ENCODE peak calls at places on chromosome 14, in ten cellular contexts. One of them, this sample, is unnamed.

GRCh38 chr14:54465654-54466053 is 23.1 kb downstream of the GMFB start:
- DNase-seq in adipocyte: no peak
- DNase-seq in AG10803: no peak
- DNase-seq in NCI-H510A treated with DMSO at 0.1 percent for 48 hours: no peak
- DNase-seq in hippocampal formation: no peak
- DNase-seq in Peyer's patch: no peak
- DNase-seq in progenitor cell of endocrine pancreas: no peak
- DNase-seq in C1 segment of cervical spinal cord: no peak
- DNase-seq in T follicular helper cell: no peak
- DNase-seq in NCI-H2107: no peak
- DNase-seq in this sample: no peak

GRCh38 chr14:105064721-105065143 is 498 bp downstream of the GPR132 start:
- DNase-seq in adipocyte: no peak
- DNase-seq in AG10803: no peak
- DNase-seq in NCI-H510A treated with DMSO at 0.1 percent for 48 hours: no peak
- DNase-seq in hippocampal formation: no peak
- DNase-seq in Peyer's patch: peak; percentile 76
- DNase-seq in progenitor cell of endocrine pancreas: no peak
- DNase-seq in C1 segment of cervical spinal cord: peak; percentile 41
- DNase-seq in T follicular helper cell: no peak
- DNase-seq in NCI-H2107: no peak
- DNase-seq in this sample: no peak

GRCh38 chr14:63909984-63910383 is 57.2 kb downstream of the SYNE2 start:
- DNase-seq in adipocyte: peak; percentile 58
- DNase-seq in AG10803: no peak
- DNase-seq in NCI-H510A treated with DMSO at 0.1 percent for 48 hours: no peak
- DNase-seq in hippocampal formation: no peak
- DNase-seq in Peyer's patch: no peak
- DNase-seq in progenitor cell of endocrine pancreas: no peak
- DNase-seq in C1 segment of cervical spinal cord: no peak
- DNase-seq in T follicular helper cell: no peak
- DNase-seq in NCI-H2107: no peak
- DNase-seq in this sample: no peak

GRCh38 chr14:95431199-95432145 is 85.0 kb downstream of the SYNE3 start:
- DNase-seq in adipocyte: peak; percentile 56
- DNase-seq in AG10803: peak; percentile 12
- DNase-seq in NCI-H510A treated with DMSO at 0.1 percent for 48 hours: no peak
- DNase-seq in hippocampal formation: peak; percentile 2
- DNase-seq in Peyer's patch: no peak
- DNase-seq in progenitor cell of endocrine pancreas: no peak
- DNase-seq in C1 segment of cervical spinal cord: no peak
- DNase-seq in T follicular helper cell: no peak
- DNase-seq in NCI-H2107: no peak
- DNase-seq in this sample: peak; percentile 23

GRCh38 chr14:83467811-83468210 is 1934.2 kb upstream of the SEL1L start:
- DNase-seq in adipocyte: peak; percentile 66
- DNase-seq in AG10803: peak; percentile 42
- DNase-seq in NCI-H510A treated with DMSO at 0.1 percent for 48 hours: no peak
- DNase-seq in hippocampal formation: no peak
- DNase-seq in Peyer's patch: no peak
- DNase-seq in progenitor cell of endocrine pancreas: no peak
- DNase-seq in C1 segment of cervical spinal cord: no peak
- DNase-seq in T follicular helper cell: no peak
- DNase-seq in NCI-H2107: no peak
- DNase-seq in this sample: peak; percentile 7

GRCh38 chr14:24387014-24387355 is 11.8 kb upstream of the NYNRIN start:
- DNase-seq in adipocyte: no peak
- DNase-seq in AG10803: no peak
- DNase-seq in NCI-H510A treated with DMSO at 0.1 percent for 48 hours: no peak
- DNase-seq in hippocampal formation: no peak
- DNase-seq in Peyer's patch: no peak
- DNase-seq in progenitor cell of endocrine pancreas: no peak
- DNase-seq in C1 segment of cervical spinal cord: no peak
- DNase-seq in T follicular helper cell: no peak
- DNase-seq in NCI-H2107: no peak
- DNase-seq in this sample: no peak

GRCh38 chr14:22190411-22191191 is 398.4 kb downstream of the DAD1 start:
- DNase-seq in adipocyte: no peak
- DNase-seq in AG10803: no peak
- DNase-seq in NCI-H510A treated with DMSO at 0.1 percent for 48 hours: no peak
- DNase-seq in hippocampal formation: no peak
- DNase-seq in Peyer's patch: no peak
- DNase-seq in progenitor cell of endocrine pancreas: no peak
- DNase-seq in C1 segment of cervical spinal cord: no peak
- DNase-seq in T follicular helper cell: no peak
- DNase-seq in NCI-H2107: no peak
- DNase-seq in this sample: peak; percentile 88

GRCh38 chr14:49966304-49966809 is 73.5 kb downstream of the ARF6 start:
- DNase-seq in adipocyte: peak; percentile 64
- DNase-seq in AG10803: peak; percentile 74
- DNase-seq in NCI-H510A treated with DMSO at 0.1 percent for 48 hours: no peak
- DNase-seq in hippocampal formation: no peak
- DNase-seq in Peyer's patch: no peak
- DNase-seq in progenitor cell of endocrine pancreas: peak; percentile 41
- DNase-seq in C1 segment of cervical spinal cord: no peak
- DNase-seq in T follicular helper cell: no peak
- DNase-seq in NCI-H2107: no peak
- DNase-seq in this sample: peak; percentile 47

GRCh38 chr14:70744631-70745030 is 64.7 kb downstream of the MAP3K9 start:
- DNase-seq in adipocyte: no peak
- DNase-seq in AG10803: no peak
- DNase-seq in NCI-H510A treated with DMSO at 0.1 percent for 48 hours: no peak
- DNase-seq in hippocampal formation: no peak
- DNase-seq in Peyer's patch: no peak
- DNase-seq in progenitor cell of endocrine pancreas: no peak
- DNase-seq in C1 segment of cervical spinal cord: no peak
- DNase-seq in T follicular helper cell: no peak
- DNase-seq in NCI-H2107: no peak
- DNase-seq in this sample: no peak

GRCh38 chr14:85439696-85440328 is 90.1 kb upstream of the FLRT2 start:
- DNase-seq in adipocyte: peak; percentile 36
- DNase-seq in AG10803: peak; percentile 94
- DNase-seq in NCI-H510A treated with DMSO at 0.1 percent for 48 hours: no peak
- DNase-seq in hippocampal formation: no peak
- DNase-seq in Peyer's patch: no peak
- DNase-seq in progenitor cell of endocrine pancreas: no peak
- DNase-seq in C1 segment of cervical spinal cord: no peak
- DNase-seq in T follicular helper cell: no peak
- DNase-seq in NCI-H2107: no peak
- DNase-seq in this sample: no peak

GRCh38 chr14:36683083-36683724 is 21.5 kb downstream of the PAX9 start:
- DNase-seq in adipocyte: no peak
- DNase-seq in AG10803: no peak
- DNase-seq in NCI-H510A treated with DMSO at 0.1 percent for 48 hours: peak; percentile 87
- DNase-seq in hippocampal formation: no peak
- DNase-seq in Peyer's patch: no peak
- DNase-seq in progenitor cell of endocrine pancreas: no peak
- DNase-seq in C1 segment of cervical spinal cord: no peak
- DNase-seq in T follicular helper cell: no peak
- DNase-seq in NCI-H2107: peak; percentile 61
- DNase-seq in this sample: no peak

GRCh38 chr14:72679591-72680151 is 214.2 kb downstream of the DPF3 start:
- DNase-seq in adipocyte: no peak
- DNase-seq in AG10803: no peak
- DNase-seq in NCI-H510A treated with DMSO at 0.1 percent for 48 hours: no peak
- DNase-seq in hippocampal formation: peak; percentile 10
- DNase-seq in Peyer's patch: no peak
- DNase-seq in progenitor cell of endocrine pancreas: no peak
- DNase-seq in C1 segment of cervical spinal cord: peak; percentile 45
- DNase-seq in T follicular helper cell: no peak
- DNase-seq in NCI-H2107: no peak
- DNase-seq in this sample: no peak

GRCh38 chr14:99654235-99655000 is 9.5 kb downstream of the HHIPL1 start:
- DNase-seq in adipocyte: peak; percentile 88
- DNase-seq in AG10803: peak; percentile 79
- DNase-seq in NCI-H510A treated with DMSO at 0.1 percent for 48 hours: peak; percentile 5
- DNase-seq in hippocampal formation: no peak
- DNase-seq in Peyer's patch: peak; percentile 16
- DNase-seq in progenitor cell of endocrine pancreas: no peak
- DNase-seq in C1 segment of cervical spinal cord: peak; percentile 17
- DNase-seq in T follicular helper cell: no peak
- DNase-seq in NCI-H2107: no peak
- DNase-seq in this sample: peak; percentile 69

GRCh38 chr14:105530446-105531087 is 4.2 kb downstream of the TMEM121 start:
- DNase-seq in adipocyte: no peak
- DNase-seq in AG10803: no peak
- DNase-seq in NCI-H510A treated with DMSO at 0.1 percent for 48 hours: no peak
- DNase-seq in hippocampal formation: no peak
- DNase-seq in Peyer's patch: no peak
- DNase-seq in progenitor cell of endocrine pancreas: no peak
- DNase-seq in C1 segment of cervical spinal cord: no peak
- DNase-seq in T follicular helper cell: no peak
- DNase-seq in NCI-H2107: no peak
- DNase-seq in this sample: no peak

GRCh38 chr14:60275932-60276331 is 26.9 kb downstream of the PPM1A start:
- DNase-seq in adipocyte: peak; percentile 42
- DNase-seq in AG10803: no peak
- DNase-seq in NCI-H510A treated with DMSO at 0.1 percent for 48 hours: no peak
- DNase-seq in hippocampal formation: no peak
- DNase-seq in Peyer's patch: no peak
- DNase-seq in progenitor cell of endocrine pancreas: no peak
- DNase-seq in C1 segment of cervical spinal cord: no peak
- DNase-seq in T follicular helper cell: no peak
- DNase-seq in NCI-H2107: no peak
- DNase-seq in this sample: no peak

GRCh38 chr14:29906256-29906885 is 21.3 kb downstream of the PRKD1 start:
- DNase-seq in adipocyte: peak; percentile 39
- DNase-seq in AG10803: no peak
- DNase-seq in NCI-H510A treated with DMSO at 0.1 percent for 48 hours: peak; percentile 12
- DNase-seq in hippocampal formation: no peak
- DNase-seq in Peyer's patch: no peak
- DNase-seq in progenitor cell of endocrine pancreas: no peak
- DNase-seq in C1 segment of cervical spinal cord: peak; percentile 2
- DNase-seq in T follicular helper cell: no peak
- DNase-seq in NCI-H2107: no peak
- DNase-seq in this sample: peak; percentile 17

GRCh38 chr14:51066576-51066975 is 28.3 kb downstream of the TRIM9 start:
- DNase-seq in adipocyte: no peak
- DNase-seq in AG10803: no peak
- DNase-seq in NCI-H510A treated with DMSO at 0.1 percent for 48 hours: no peak
- DNase-seq in hippocampal formation: no peak
- DNase-seq in Peyer's patch: no peak
- DNase-seq in progenitor cell of endocrine pancreas: no peak
- DNase-seq in C1 segment of cervical spinal cord: no peak
- DNase-seq in T follicular helper cell: no peak
- DNase-seq in NCI-H2107: no peak
- DNase-seq in this sample: no peak

GRCh38 chr14:39841088-39841487 is 408.9 kb upstream of the FBXO33 start:
- DNase-seq in adipocyte: no peak
- DNase-seq in AG10803: no peak
- DNase-seq in NCI-H510A treated with DMSO at 0.1 percent for 48 hours: no peak
- DNase-seq in hippocampal formation: no peak
- DNase-seq in Peyer's patch: no peak
- DNase-seq in progenitor cell of endocrine pancreas: no peak
- DNase-seq in C1 segment of cervical spinal cord: no peak
- DNase-seq in T follicular helper cell: no peak
- DNase-seq in NCI-H2107: no peak
- DNase-seq in this sample: no peak

GRCh38 chr14:102579696-102580551 is 12.5 kb upstream of the RCOR1 start:
- DNase-seq in adipocyte: peak; percentile 75
- DNase-seq in AG10803: peak; percentile 84
- DNase-seq in NCI-H510A treated with DMSO at 0.1 percent for 48 hours: no peak
- DNase-seq in hippocampal formation: no peak
- DNase-seq in Peyer's patch: no peak
- DNase-seq in progenitor cell of endocrine pancreas: no peak
- DNase-seq in C1 segment of cervical spinal cord: no peak
- DNase-seq in T follicular helper cell: no peak
- DNase-seq in NCI-H2107: no peak
- DNase-seq in this sample: peak; percentile 92

GRCh38 chr14:61531741-61532505 is 163.4 kb upstream of the HIF1A start:
- DNase-seq in adipocyte: no peak
- DNase-seq in AG10803: no peak
- DNase-seq in NCI-H510A treated with DMSO at 0.1 percent for 48 hours: no peak
- DNase-seq in hippocampal formation: no peak
- DNase-seq in Peyer's patch: no peak
- DNase-seq in progenitor cell of endocrine pancreas: no peak
- DNase-seq in C1 segment of cervical spinal cord: no peak
- DNase-seq in T follicular helper cell: no peak
- DNase-seq in NCI-H2107: no peak
- DNase-seq in this sample: no peak

This sample was measured in fibroblast of villous mesenchyme.